ENCODE peak calls at places on chromosome 11, in six cellular contexts. Y, Z, X, T, S and V are unnamed samples.

GRCh38 chr11:126140932-126141291 is 70.5 kb downstream of the RPUSD4 start:
- DNase-seq in X (peak; percentile 54), T (peak; percentile 89), Z (peak; percentile 56), S (no peak), Y (peak; percentile 39), V (peak; percentile 78)

GRCh38 chr11:46903846-46904245 is 14.5 kb downstream of the LRP4 start:
- DNase-seq in X (peak; percentile 58), Z (no peak), S (no peak), T (no peak), Y (no peak), V (no peak)

GRCh38 chr11:122509091-122509490 is 146.4 kb upstream of the UBASH3B start:
- DNase-seq in Y (no peak), X (no peak), S (no peak), T (no peak), Z (no peak), V (no peak)

GRCh38 chr11:124556828-124557227 is 13.0 kb upstream of the OR8A1 start:
- DNase-seq in S (no peak), X (no peak), Z (no peak), T (no peak), Y (no peak), V (no peak)

GRCh38 chr11:134691985-134692384 is 279.9 kb upstream of the B3GAT1 start:
- DNase-seq in S (no peak), Z (no peak), X (no peak), Y (no peak), T (no peak), V (no peak)

GRCh38 chr11:67267188-67268035 is 1.1 kb downstream of the GRK2 start:
- DNase-seq in Z (peak; percentile 72), S (no peak), Y (peak; percentile 44), T (no peak), X (no peak), V (peak; percentile 58)

GRCh38 chr11:121194731-121195596 is 93.9 kb downstream of the TECTA start:
- DNase-seq in T (peak; percentile 24), S (peak; percentile 63), X (peak; percentile 40), Z (no peak), Y (peak; percentile 56), V (peak; percentile 74)

GRCh38 chr11:117815262-117815803 is 9.2 kb downstream of the FXYD2 start:
- DNase-seq in X (no peak), Z (no peak), S (no peak), T (peak; percentile 35), Y (no peak), V (no peak)

GRCh38 chr11:121415861-121416260 is 36.3 kb upstream of the SORL1 start:
- DNase-seq in Z (no peak), T (peak; percentile 33), S (no peak), X (no peak), Y (no peak), V (no peak)

GRCh38 chr11:128835741-128836410 is 31.2 kb downstream of the KCNJ1 start:
- DNase-seq in Z (peak; percentile 66), X (peak; percentile 58), T (no peak), Y (no peak), S (no peak), V (no peak)

GRCh38 chr11:783581-784015 is 6.3 kb downstream of the CEND1 start:
- DNase-seq in S (peak; percentile 78), X (peak; percentile 63), T (peak; percentile 87), Z (peak; percentile 71), Y (no peak), V (peak; percentile 85)

GRCh38 chr11:104665631-104666030 is 232.6 kb downstream of the CASP12 start:
- DNase-seq in S (no peak), X (no peak), T (no peak), Y (no peak), Z (no peak), V (peak; percentile 4)

GRCh38 chr11:67534070-67534679 is 10.9 kb upstream of the CABP2 start:
- DNase-seq in Z (no peak), T (no peak), Y (no peak), X (no peak), S (peak; percentile 21), V (no peak)

GRCh38 chr11:45238724-45239123 is 47.4 kb downstream of the SYT13 start:
- DNase-seq in X (no peak), Z (no peak), Y (no peak), T (no peak), S (no peak), V (no peak)

GRCh38 chr11:14373941-14374646 is 15.1 kb upstream of the RRAS2 start:
- DNase-seq in X (peak; percentile 46), Z (peak; percentile 54), S (no peak), Y (no peak), T (no peak), V (peak; percentile 75)

GRCh38 chr11:96257972-96258951 is 84.7 kb downstream of the MAML2 start:
- DNase-seq in X (no peak), Y (no peak), T (no peak), Z (no peak), S (no peak), V (no peak)

GRCh38 chr11:103609117-103610066 is 427.0 kb upstream of the DDI1 start:
- DNase-seq in S (peak; percentile 78), X (no peak), Z (no peak), T (no peak), Y (no peak), V (no peak)

GRCh38 chr11:2443881-2444300 is 423 bp downstream of the TRPM5 start:
- DNase-seq in X (no peak), S (no peak), Z (no peak), Y (no peak), T (peak; percentile 68), V (no peak)

GRCh38 chr11:11379661-11380060 is 26.6 kb upstream of the CSNK2A3 start:
- DNase-seq in S (no peak), Z (no peak), X (no peak), T (no peak), Y (no peak), V (no peak)

GRCh38 chr11:76671626-76672309 is 1.2 kb upstream of the LRRC32 start:
- DNase-seq in Z (no peak), Y (no peak), X (no peak), T (no peak), S (no peak), V (no peak)

GRCh38 chr11:76671236-76671590 is 666 bp upstream of the LRRC32 start:
- DNase-seq in S (no peak), Y (no peak), X (no peak), Z (no peak), T (no peak), V (no peak)

GRCh38 chr11:76668362-76669155 is 2.0 kb downstream of the LRRC32 start:
- DNase-seq in S (no peak), T (no peak), X (no peak), Z (no peak), Y (no peak), V (no peak)

GRCh38 chr11:76670475-76671235 is at the start of gene LRRC32:
- DNase-seq in Z (peak; percentile 80), Y (peak; percentile 63), X (peak; percentile 88), T (peak; percentile 33), S (no peak), V (no peak)

GRCh38 chr11:76669901-76670474 is 559 bp downstream of the LRRC32 start:
- DNase-seq in X (peak; percentile 50), Z (no peak), S (no peak), Y (no peak), T (no peak), V (no peak)
- TF ChIP-seq POLR2A in X (no peak), Z (no peak), S (no peak), Y (no peak), T (no peak), V (no peak)

DNA sequence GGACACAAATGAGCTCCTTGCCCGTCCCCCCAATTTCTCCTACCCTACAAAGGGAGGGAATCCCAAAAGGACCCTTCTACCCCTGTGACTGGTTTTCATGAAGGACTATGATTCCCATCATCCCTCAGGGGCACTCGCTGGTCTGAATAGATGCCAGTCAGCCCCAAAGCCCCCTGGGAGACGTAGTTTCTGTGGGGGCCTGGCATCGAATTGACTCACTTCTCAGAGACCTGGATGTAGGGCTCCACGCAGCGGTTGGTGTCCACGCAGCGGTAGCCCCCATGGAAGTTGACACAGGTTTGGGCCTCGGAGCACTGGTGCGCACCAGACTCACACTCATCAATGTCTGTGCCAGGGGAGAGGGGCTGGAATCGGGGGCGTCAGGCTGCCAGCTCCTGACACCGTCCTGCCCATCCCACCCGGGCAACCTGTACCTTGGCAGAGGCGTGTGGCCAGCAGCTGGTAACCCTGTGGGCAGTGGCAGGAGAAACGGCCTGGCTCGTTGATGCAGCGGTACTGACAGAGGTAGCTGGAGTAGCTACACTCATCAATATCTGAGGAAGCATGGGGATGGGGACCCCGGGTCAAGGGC is 4.4 kb downstream of the EFEMP2 start:
- DNase-seq in S (no peak), X (no peak), T (no peak), Z (no peak), Y (no peak), V (no peak)
- TF ChIP-seq POLR2A in S (no peak), X (no peak), T (no peak), Z (no peak), Y (no peak), V (no peak)

GRCh38 chr11:64720640-64721358 is 2.2 kb downstream of the NRXN2 start:
- DNase-seq in Z (no peak), Y (peak; percentile 13), S (no peak), T (no peak), X (no peak), V (no peak)

GRCh38 chr11:64720167-64720566 is 2.8 kb downstream of the NRXN2 start:
- DNase-seq in S (no peak), Y (no peak), Z (no peak), X (no peak), T (no peak), V (no peak)

GRCh38 chr11:64719406-64719805 is 3.6 kb downstream of the NRXN2 start:
- DNase-seq in X (no peak), Y (no peak), T (no peak), S (no peak), Z (no peak), V (no peak)

GRCh38 chr11:64722141-64723050 is 601 bp downstream of the NRXN2 start:
- DNase-seq in Y (no peak), S (no peak), T (no peak), X (no peak), Z (no peak), V (no peak)

GRCh38 chr11:64721359-64721699 is 1.7 kb downstream of the NRXN2 start:
- DNase-seq in Z (no peak), X (no peak), S (no peak), T (no peak), Y (no peak), V (no peak)
- TF ChIP-seq POLR2A in Z (no peak), X (no peak), S (no peak), T (no peak), Y (no peak), V (no peak)

DNA sequence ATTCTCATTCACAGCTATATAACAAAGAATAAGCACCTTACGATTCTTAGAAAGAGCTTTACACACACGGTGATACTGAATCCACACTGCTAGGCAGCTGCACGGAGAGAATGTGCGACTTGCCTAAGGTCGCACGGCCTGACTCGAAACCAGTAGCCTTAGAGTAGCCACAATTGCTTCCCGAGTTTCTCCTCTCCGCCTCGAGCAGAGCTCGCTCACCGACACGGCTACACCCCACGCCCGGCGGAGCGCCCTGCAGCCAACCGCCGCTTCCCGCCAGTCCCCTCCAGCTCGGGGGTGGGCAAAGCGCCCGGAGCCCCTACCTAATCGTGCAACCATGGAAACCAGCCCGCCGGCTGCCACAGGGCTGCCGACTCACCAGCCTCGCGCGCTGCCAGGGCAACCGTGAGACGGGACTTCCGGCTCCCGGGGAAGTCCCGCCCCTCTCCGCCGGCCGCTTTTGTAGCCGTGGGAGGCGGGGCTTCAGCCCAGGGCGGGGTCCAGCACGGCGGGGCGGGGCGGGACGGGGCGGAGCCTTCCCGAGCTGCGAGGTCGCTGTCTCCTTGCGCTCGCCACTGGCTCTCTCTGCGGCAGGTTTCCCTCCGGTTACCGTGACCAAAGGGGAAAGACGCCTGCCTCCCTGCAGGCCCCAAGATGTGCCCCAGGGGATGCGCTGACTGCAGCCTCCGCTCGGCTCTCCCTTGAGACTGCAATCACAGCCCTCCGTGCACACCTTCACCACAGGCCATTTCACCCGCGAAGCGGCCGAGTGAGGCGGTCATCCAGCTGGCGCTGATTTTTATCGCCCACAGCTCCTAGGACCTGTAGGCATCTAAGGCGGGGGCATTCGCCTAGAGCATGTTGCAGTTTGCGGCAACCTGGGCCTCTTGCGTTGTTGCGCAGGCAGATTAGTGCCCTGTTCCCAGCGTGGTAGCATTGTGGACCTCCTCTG is 1.1 kb downstream of the BSCL2 start:
- DNase-seq in Y (peak; percentile 96), Z (peak; percentile 97), T (peak; percentile 95), X (peak; percentile 95), S (peak; percentile 63), V (peak; percentile 95)
- TF ChIP-seq POLR2A in Y (peak; percentile 66), Z (peak; percentile 41), T (no peak), X (no peak), S (no peak), V (peak; percentile 60)